ENCODE peak calls at places on chromosomes 12 and 14, in nine cellular contexts. One of them, this sample, is unnamed.

GRCh38 chr14:58071341-58071740 is 80.7 kb downstream of the ARMH4 start:
- DNase-seq in GM19239: no peak
- DNase-seq in WERI-Rb-1: no peak
- DNase-seq in fibroblast of lung: no peak
- DNase-seq in AG09319: no peak
- DNase-seq in heart right ventricle: no peak
- DNase-seq in NCI-H1694 treated with DMSO at 0.1 percent for 48 hours: no peak
- DNase-seq in NCI-H774: no peak
- DNase-seq in OCI-LY7: no peak
- DNase-seq in this sample: no peak

GRCh38 chr12:89405626-89406342 is 53.5 kb upstream of the DUSP6 start:
- DNase-seq in GM19239: no peak
- DNase-seq in WERI-Rb-1: no peak
- DNase-seq in fibroblast of lung: no peak
- DNase-seq in AG09319: no peak
- DNase-seq in heart right ventricle: no peak
- DNase-seq in NCI-H1694 treated with DMSO at 0.1 percent for 48 hours: no peak
- DNase-seq in NCI-H774: no peak
- DNase-seq in OCI-LY7: no peak
- DNase-seq in this sample: no peak

GRCh38 chr12:2893007-2893406 is 2.3 kb downstream of the TULP3 start:
- DNase-seq in GM19239: no peak
- DNase-seq in WERI-Rb-1: no peak
- DNase-seq in fibroblast of lung: peak
- DNase-seq in AG09319: peak
- DNase-seq in heart right ventricle: no peak
- DNase-seq in NCI-H1694 treated with DMSO at 0.1 percent for 48 hours: no peak
- DNase-seq in NCI-H774: no peak
- DNase-seq in OCI-LY7: no peak
- DNase-seq in this sample: peak

GRCh38 chr12:117816-118345 is 51.3 kb downstream of the IQSEC3 start:
- DNase-seq in GM19239: no peak
- DNase-seq in WERI-Rb-1: peak
- DNase-seq in fibroblast of lung: no peak
- DNase-seq in AG09319: no peak
- DNase-seq in heart right ventricle: no peak
- DNase-seq in NCI-H1694 treated with DMSO at 0.1 percent for 48 hours: no peak
- DNase-seq in NCI-H774: no peak
- DNase-seq in OCI-LY7: no peak
- DNase-seq in this sample: no peak

GRCh38 chr12:126772171-126772864 is 1494.7 kb upstream of the TMEM132C start:
- DNase-seq in GM19239: no peak
- DNase-seq in WERI-Rb-1: no peak
- DNase-seq in fibroblast of lung: no peak
- DNase-seq in AG09319: peak
- DNase-seq in heart right ventricle: no peak
- DNase-seq in NCI-H1694 treated with DMSO at 0.1 percent for 48 hours: no peak
- DNase-seq in NCI-H774: peak
- DNase-seq in OCI-LY7: no peak
- DNase-seq in this sample: no peak

GRCh38 chr14:78141590-78141989 is 28.6 kb upstream of the NRXN3 start:
- DNase-seq in GM19239: no peak
- DNase-seq in WERI-Rb-1: no peak
- DNase-seq in fibroblast of lung: no peak
- DNase-seq in AG09319: no peak
- DNase-seq in heart right ventricle: no peak
- DNase-seq in NCI-H1694 treated with DMSO at 0.1 percent for 48 hours: no peak
- DNase-seq in NCI-H774: no peak
- DNase-seq in OCI-LY7: no peak
- DNase-seq in this sample: no peak

GRCh38 chr12:108828774-108829173 is 28.6 kb downstream of the SSH1 start:
- DNase-seq in GM19239: no peak
- DNase-seq in WERI-Rb-1: no peak
- DNase-seq in fibroblast of lung: peak
- DNase-seq in AG09319: no peak
- DNase-seq in heart right ventricle: peak
- DNase-seq in NCI-H1694 treated with DMSO at 0.1 percent for 48 hours: no peak
- DNase-seq in NCI-H774: no peak
- DNase-seq in OCI-LY7: no peak
- DNase-seq in this sample: no peak

GRCh38 chr12:52204931-52205505 is 13.2 kb upstream of the KRT80 start:
- DNase-seq in GM19239: no peak
- DNase-seq in WERI-Rb-1: no peak
- DNase-seq in fibroblast of lung: no peak
- DNase-seq in AG09319: no peak
- DNase-seq in heart right ventricle: no peak
- DNase-seq in NCI-H1694 treated with DMSO at 0.1 percent for 48 hours: no peak
- DNase-seq in NCI-H774: no peak
- DNase-seq in OCI-LY7: no peak
- DNase-seq in this sample: no peak

GRCh38 chr14:58428011-58428807 is 690 bp downstream of the KIAA0586 start:
- DNase-seq in GM19239: no peak
- DNase-seq in WERI-Rb-1: no peak
- DNase-seq in fibroblast of lung: peak
- DNase-seq in AG09319: no peak
- DNase-seq in heart right ventricle: no peak
- DNase-seq in NCI-H1694 treated with DMSO at 0.1 percent for 48 hours: peak
- DNase-seq in NCI-H774: peak
- DNase-seq in OCI-LY7: peak
- DNase-seq in this sample: peak

GRCh38 chr12:98221243-98221808 is 294.1 kb upstream of the TMPO start:
- DNase-seq in GM19239: no peak
- DNase-seq in WERI-Rb-1: no peak
- DNase-seq in fibroblast of lung: no peak
- DNase-seq in AG09319: no peak
- DNase-seq in heart right ventricle: no peak
- DNase-seq in NCI-H1694 treated with DMSO at 0.1 percent for 48 hours: no peak
- DNase-seq in NCI-H774: no peak
- DNase-seq in OCI-LY7: no peak
- DNase-seq in this sample: no peak

GRCh38 chr12:102811125-102811737 is 105.8 kb downstream of the PAH start:
- DNase-seq in GM19239: no peak
- DNase-seq in WERI-Rb-1: peak
- DNase-seq in fibroblast of lung: no peak
- DNase-seq in AG09319: no peak
- DNase-seq in heart right ventricle: no peak
- DNase-seq in NCI-H1694 treated with DMSO at 0.1 percent for 48 hours: peak
- DNase-seq in NCI-H774: peak
- DNase-seq in OCI-LY7: peak
- DNase-seq in this sample: no peak

GRCh38 chr12:110826592-110827200 is 20.1 kb upstream of the CCDC63 start:
- DNase-seq in GM19239: peak
- DNase-seq in WERI-Rb-1: peak
- DNase-seq in fibroblast of lung: peak
- DNase-seq in AG09319: peak
- DNase-seq in heart right ventricle: peak
- DNase-seq in NCI-H1694 treated with DMSO at 0.1 percent for 48 hours: peak
- DNase-seq in NCI-H774: peak
- DNase-seq in OCI-LY7: peak
- DNase-seq in this sample: peak

GRCh38 chr12:2057041-2057792 is 4.4 kb downstream of the CACNA1C start:
- DNase-seq in GM19239: no peak
- DNase-seq in WERI-Rb-1: peak
- DNase-seq in fibroblast of lung: peak
- DNase-seq in AG09319: no peak
- DNase-seq in heart right ventricle: peak
- DNase-seq in NCI-H1694 treated with DMSO at 0.1 percent for 48 hours: peak
- DNase-seq in NCI-H774: peak
- DNase-seq in OCI-LY7: peak
- DNase-seq in this sample: no peak

GRCh38 chr12:15591811-15592210 is 197.4 kb downstream of the EPS8 start:
- DNase-seq in GM19239: no peak
- DNase-seq in WERI-Rb-1: no peak
- DNase-seq in fibroblast of lung: no peak
- DNase-seq in AG09319: no peak
- DNase-seq in heart right ventricle: peak
- DNase-seq in NCI-H1694 treated with DMSO at 0.1 percent for 48 hours: no peak
- DNase-seq in NCI-H774: no peak
- DNase-seq in OCI-LY7: no peak
- DNase-seq in this sample: no peak

GRCh38 chr14:75905505-75905904 is 76.3 kb downstream of the TGFB3 start:
- DNase-seq in GM19239: no peak
- DNase-seq in WERI-Rb-1: no peak
- DNase-seq in fibroblast of lung: peak
- DNase-seq in AG09319: no peak
- DNase-seq in heart right ventricle: peak
- DNase-seq in NCI-H1694 treated with DMSO at 0.1 percent for 48 hours: no peak
- DNase-seq in NCI-H774: no peak
- DNase-seq in OCI-LY7: no peak
- DNase-seq in this sample: no peak

GRCh38 chr12:62192486-62193250 is 67.5 kb upstream of the USP15 start:
- DNase-seq in GM19239: peak
- DNase-seq in WERI-Rb-1: peak
- DNase-seq in fibroblast of lung: peak
- DNase-seq in AG09319: peak
- DNase-seq in heart right ventricle: peak
- DNase-seq in NCI-H1694 treated with DMSO at 0.1 percent for 48 hours: peak
- DNase-seq in NCI-H774: peak
- DNase-seq in OCI-LY7: peak
- DNase-seq in this sample: peak

GRCh38 chr12:32211769-32212156 is 105.1 kb downstream of the BICD1 start:
- DNase-seq in GM19239: no peak
- DNase-seq in WERI-Rb-1: no peak
- DNase-seq in fibroblast of lung: no peak
- DNase-seq in AG09319: no peak
- DNase-seq in heart right ventricle: no peak
- DNase-seq in NCI-H1694 treated with DMSO at 0.1 percent for 48 hours: peak
- DNase-seq in NCI-H774: no peak
- DNase-seq in OCI-LY7: no peak
- DNase-seq in this sample: no peak

GRCh38 chr12:60684988-60685655 is 1089.3 kb downstream of the SLC16A7 start:
- DNase-seq in GM19239: no peak
- DNase-seq in WERI-Rb-1: no peak
- DNase-seq in fibroblast of lung: no peak
- DNase-seq in AG09319: no peak
- DNase-seq in heart right ventricle: no peak
- DNase-seq in NCI-H1694 treated with DMSO at 0.1 percent for 48 hours: no peak
- DNase-seq in NCI-H774: no peak
- DNase-seq in OCI-LY7: peak
- DNase-seq in this sample: no peak

GRCh38 chr14:93332853-93333630 is at the start of gene BTBD7:
- DNase-seq in GM19239: peak
- DNase-seq in WERI-Rb-1: peak
- DNase-seq in fibroblast of lung: peak
- DNase-seq in AG09319: peak
- DNase-seq in heart right ventricle: peak
- DNase-seq in NCI-H1694 treated with DMSO at 0.1 percent for 48 hours: peak
- DNase-seq in NCI-H774: peak
- DNase-seq in OCI-LY7: peak
- DNase-seq in this sample: peak

GRCh38 chr14:66152269-66152668 is 333.9 kb upstream of the CCDC196 start:
- DNase-seq in GM19239: no peak
- DNase-seq in WERI-Rb-1: no peak
- DNase-seq in fibroblast of lung: no peak
- DNase-seq in AG09319: no peak
- DNase-seq in heart right ventricle: no peak
- DNase-seq in NCI-H1694 treated with DMSO at 0.1 percent for 48 hours: no peak
- DNase-seq in NCI-H774: no peak
- DNase-seq in OCI-LY7: no peak
- DNase-seq in this sample: no peak

GRCh38 chr12:5556033-5556614 is 124.2 kb downstream of the NTF3 start:
- DNase-seq in GM19239: no peak
- DNase-seq in WERI-Rb-1: peak
- DNase-seq in fibroblast of lung: no peak
- DNase-seq in AG09319: no peak
- DNase-seq in heart right ventricle: no peak
- DNase-seq in NCI-H1694 treated with DMSO at 0.1 percent for 48 hours: no peak
- DNase-seq in NCI-H774: no peak
- DNase-seq in OCI-LY7: peak
- DNase-seq in this sample: no peak

GRCh38 chr12:55937956-55938355 is 7.0 kb downstream of the DGKA start:
- DNase-seq in GM19239: no peak
- DNase-seq in WERI-Rb-1: no peak
- DNase-seq in fibroblast of lung: no peak
- DNase-seq in AG09319: no peak
- DNase-seq in heart right ventricle: no peak
- DNase-seq in NCI-H1694 treated with DMSO at 0.1 percent for 48 hours: no peak
- DNase-seq in NCI-H774: no peak
- DNase-seq in OCI-LY7: no peak
- DNase-seq in this sample: no peak

GRCh38 chr14:94907626-94908261 is 137.8 kb upstream of the GSC start:
- DNase-seq in GM19239: no peak
- DNase-seq in WERI-Rb-1: no peak
- DNase-seq in fibroblast of lung: no peak
- DNase-seq in AG09319: peak
- DNase-seq in heart right ventricle: peak
- DNase-seq in NCI-H1694 treated with DMSO at 0.1 percent for 48 hours: no peak
- DNase-seq in NCI-H774: no peak
- DNase-seq in OCI-LY7: no peak
- DNase-seq in this sample: no peak

GRCh38 chr14:105374389-105374788 is 23.9 kb upstream of the TEX22 start:
- DNase-seq in GM19239: no peak
- DNase-seq in WERI-Rb-1: no peak
- DNase-seq in fibroblast of lung: no peak
- DNase-seq in AG09319: no peak
- DNase-seq in heart right ventricle: no peak
- DNase-seq in NCI-H1694 treated with DMSO at 0.1 percent for 48 hours: no peak
- DNase-seq in NCI-H774: no peak
- DNase-seq in OCI-LY7: no peak
- DNase-seq in this sample: no peak

GRCh38 chr12:101823891-101824290 is 6.9 kb downstream of the GNPTAB start:
- DNase-seq in GM19239: peak
- DNase-seq in WERI-Rb-1: peak
- DNase-seq in fibroblast of lung: peak
- DNase-seq in AG09319: no peak
- DNase-seq in heart right ventricle: peak
- DNase-seq in NCI-H1694 treated with DMSO at 0.1 percent for 48 hours: peak
- DNase-seq in NCI-H774: no peak
- DNase-seq in OCI-LY7: peak
- DNase-seq in this sample: no peak

GRCh38 chr14:29222671-29223268 is 456.2 kb downstream of the FOXG1 start:
- DNase-seq in GM19239: no peak
- DNase-seq in WERI-Rb-1: peak
- DNase-seq in fibroblast of lung: peak
- DNase-seq in AG09319: no peak
- DNase-seq in heart right ventricle: no peak
- DNase-seq in NCI-H1694 treated with DMSO at 0.1 percent for 48 hours: peak
- DNase-seq in NCI-H774: no peak
- DNase-seq in OCI-LY7: no peak
- DNase-seq in this sample: no peak

This sample was measured in GM04503.